ENCODE peak calls at places on chromosomes 13 and 19, in four cellular contexts. C, Z, Q and A are unnamed samples.

GRCh38 chr13:109228211-109228610 is 558.2 kb downstream of the IRS2 start:
- DNase-seq in Z (no peak), C (no peak), Q (no peak), A (no peak)

GRCh38 chr19:34994643-34995471 is 5.3 kb upstream of the GRAMD1A start:
- DNase-seq in Q (peak; percentile 56), C (no peak), Z (no peak), A (peak; percentile 62)

GRCh38 chr19:327291-328024 is 17.1 kb downstream of the MIER2 start:
- DNase-seq in Q (no peak), C (no peak), Z (no peak), A (peak; percentile 12)

GRCh38 chr13:42284068-42284467 is 12.1 kb downstream of the AKAP11 start:
- DNase-seq in C (no peak), Q (no peak), Z (no peak), A (no peak)

GRCh38 chr13:108769213-108770070 is 140.0 kb downstream of the MYO16 start:
- DNase-seq in Z (peak; percentile 25), Q (no peak), C (no peak), A (no peak)

GRCh38 chr13:106275441-106276032 is 259.9 kb downstream of the EFNB2 start:
- DNase-seq in Z (no peak), Q (no peak), C (no peak), A (no peak)

GRCh38 chr13:81396172-81396571 is 1055.2 kb upstream of the SPRY2 start:
- DNase-seq in C (no peak), Z (no peak), Q (no peak), A (no peak)

GRCh38 chr19:30226464-30227070 is 145.6 kb upstream of the ZNF536 start:
- DNase-seq in C (no peak), Z (peak; percentile 38), Q (no peak), A (no peak)

GRCh38 chr19:40411958-40412499 is 1.1 kb downstream of the PRX start:
- DNase-seq in Z (no peak), Q (peak; percentile 83), C (no peak), A (peak; percentile 23)

GRCh38 chr13:35014606-35015005 is 72.5 kb downstream of the NBEA start:
- DNase-seq in Z (no peak), Q (no peak), C (no peak), A (no peak)

GRCh38 chr19:23999821-24000610 is 85.3 kb downstream of the ZNF726 start:
- DNase-seq in Z (no peak), Q (no peak), C (no peak), A (no peak)

GRCh38 chr13:84080748-84081530 is 198.7 kb upstream of the SLITRK1 start:
- DNase-seq in Q (no peak), Z (no peak), C (no peak), A (no peak)

GRCh38 chr19:6057651-6058365 is 52.5 kb downstream of the RFX2 start:
- DNase-seq in Q (no peak), Z (no peak), C (no peak), A (no peak)

GRCh38 chr19:6588508-6589345 is 2.2 kb downstream of the CD70 start:
- DNase-seq in C (no peak), Q (no peak), Z (no peak), A (no peak)

GRCh38 chr13:77563110-77563509 is 27.6 kb downstream of the SCEL start:
- DNase-seq in Q (no peak), C (no peak), Z (no peak), A (no peak)

GRCh38 chr19:24054044-24054935 is 32.7 kb upstream of the ZNF254 start:
- DNase-seq in Q (no peak), C (no peak), Z (no peak), A (no peak)

GRCh38 chr13:51818771-51819511 is 15.0 kb upstream of the DHRS12 start:
- DNase-seq in Q (peak; percentile 79), Z (no peak), C (no peak), A (no peak)

GRCh38 chr13:31138515-31138914 is 23.2 kb downstream of the HSPH1 start:
- DNase-seq in Q (no peak), Z (no peak), C (no peak), A (no peak)

GRCh38 chr19:14116918-14117578 is 514 bp downstream of the PRKACA start:
- DNase-seq in C (no peak), Q (peak; percentile 77), Z (no peak), A (peak; percentile 87)

GRCh38 chr13:93951153-93951552 is 528.3 kb downstream of the DCT start:
- DNase-seq in Q (no peak), C (no peak), Z (peak; percentile 10), A (no peak)

GRCh38 chr13:46313441-46314257 is 73.4 kb downstream of the RUBCNL start:
- DNase-seq in C (no peak), Q (no peak), Z (no peak), A (no peak)

GRCh38 chr13:29847501-29847983 is 2.9 kb downstream of the UBL3 start:
- DNase-seq in Q (no peak), C (no peak), Z (peak; percentile 32), A (no peak)

GRCh38 chr13:37453246-37453645 is 145.3 kb downstream of the POSTN start:
- DNase-seq in Q (no peak), C (no peak), Z (no peak), A (no peak)

GRCh38 chr19:44871809-44872208 is 19.2 kb upstream of the TOMM40 start:
- DNase-seq in Q (no peak), Z (no peak), C (no peak), A (peak; percentile 25)

GRCh38 chr13:96771501-96772367 is 222.5 kb downstream of the OXGR1 start:
- DNase-seq in Z (peak; percentile 44), C (no peak), Q (no peak), A (no peak)

GRCh38 chr19:1219786-1220451 is 14.3 kb downstream of the STK11 start:
- DNase-seq in Z (no peak), Q (no peak), C (no peak), A (no peak)

GRCh38 chr13:41648314-41648935 is 191.1 kb downstream of the RGCC start:
- DNase-seq in Z (peak; percentile 30), Q (no peak), C (no peak), A (no peak)

GRCh38 chr19:44644391-44645016 is 794 bp downstream of the PVR start:
- DNase-seq in C (no peak), Z (peak; percentile 87), Q (no peak), A (no peak)

GRCh38 chr19:5143471-5144411 is 174.8 kb downstream of the KDM4B start:
- DNase-seq in Q (peak; percentile 48), Z (no peak), C (no peak), A (peak; percentile 74)

GRCh38 chr13:109748677-109749076 is 37.7 kb downstream of the IRS2 start:
- DNase-seq in Z (no peak), Q (no peak), C (no peak), A (no peak)

GRCh38 chr13:54373211-54373610 is 1344.6 kb downstream of the OLFM4 start:
- DNase-seq in Q (no peak), Z (peak; percentile 28), C (no peak), A (no peak)

GRCh38 chr13:73607489-73608156 is 526.6 kb downstream of the KLF12 start:
- DNase-seq in Z (no peak), Q (no peak), C (no peak), A (no peak)

GRCh38 chr19:8663920-8664670 is 33.7 kb downstream of the NFILZ start:
- DNase-seq in Q (no peak), Z (no peak), C (no peak), A (no peak)

GRCh38 chr13:110913322-110913721 is 1.5 kb downstream of the ANKRD10 start:
- DNase-seq in Z (peak; percentile 21), C (no peak), Q (no peak), A (no peak)

GRCh38 chr19:45424191-45425058 is 708 bp upstream of the ERCC1 start:
- DNase-seq in C (no peak), Q (peak; percentile 86), Z (peak; percentile 92), A (peak; percentile 87)

GRCh38 chr13:46134494-46134893 is 29.7 kb upstream of the CPB2 start:
- DNase-seq in Q (no peak), C (no peak), Z (no peak), A (no peak)

GRCh38 chr19:58038688-58039204 is 4.9 kb downstream of the ZSCAN1 start:
- DNase-seq in Q (no peak), C (no peak), Z (peak; percentile 59), A (no peak)

GRCh38 chr13:41709511-41709910 is 251.4 kb downstream of the VWA8 start:
- DNase-seq in Z (no peak), C (no peak), Q (no peak), A (no peak)

GRCh38 chr19:45005787-45006186 is 4.5 kb downstream of the RELB start:
- DNase-seq in Z (no peak), Q (no peak), C (no peak), A (no peak)

GRCh38 chr13:33109319-33109718 is 93.1 kb downstream of the KL start:
- DNase-seq in Q (no peak), Z (no peak), C (no peak), A (no peak)

GRCh38 chr13:33107403-33107760 is 91.2 kb downstream of the KL start:
- DNase-seq in Z (no peak), Q (no peak), C (no peak), A (no peak)

GRCh38 chr13:33109801-33110200 is 93.6 kb downstream of the KL start:
- DNase-seq in C (no peak), Q (no peak), Z (peak; percentile 47), A (peak; percentile 61)

GRCh38 chr13:33110386-33110712 is 94.1 kb downstream of the KL start:
- DNase-seq in C (no peak), Z (no peak), Q (no peak), A (no peak)

GRCh38 chr13:33108620-33109019 is 92.4 kb downstream of the KL start:
- DNase-seq in Q (no peak), Z (no peak), C (no peak), A (no peak)
- H3K4me1 ChIP-seq in Q (no peaks in the 10 kb centered on the region), Z (no peaks in the 10 kb centered on the region), C (peaks cover 60% of the 10 kb centered on the region), A (peaks cover 17% of the 10 kb centered on the region)

GRCh38 chr19:12052571-12053169 is at the start of gene ZNF878:
- DNase-seq in Q (peak; percentile 88), Z (peak; percentile 99), C (peak; percentile 67), A (peak; percentile 92)
- H3K27ac ChIP-seq in Q (peak within 1 kb of the TSS; percentile 49), Z (peak within 1 kb of the TSS; percentile 97), C (peak within 1 kb of the TSS; percentile 67), A (peak within 1 kb of the TSS; percentile 49)

GRCh38 chr19:38697641-38698071 is 46.6 kb downstream of the CAPN12 start:
- DNase-seq in Z (no peak), C (no peak), Q (no peak), A (peak; percentile 42)
- H3K4me1 ChIP-seq in Z (peaks cover 5% of the 10 kb centered on the region), C (peaks cover 47% of the 10 kb centered on the region), Q (peaks cover 60% of the 10 kb centered on the region), A (peaks cover 56% of the 10 kb centered on the region)

DNA sequence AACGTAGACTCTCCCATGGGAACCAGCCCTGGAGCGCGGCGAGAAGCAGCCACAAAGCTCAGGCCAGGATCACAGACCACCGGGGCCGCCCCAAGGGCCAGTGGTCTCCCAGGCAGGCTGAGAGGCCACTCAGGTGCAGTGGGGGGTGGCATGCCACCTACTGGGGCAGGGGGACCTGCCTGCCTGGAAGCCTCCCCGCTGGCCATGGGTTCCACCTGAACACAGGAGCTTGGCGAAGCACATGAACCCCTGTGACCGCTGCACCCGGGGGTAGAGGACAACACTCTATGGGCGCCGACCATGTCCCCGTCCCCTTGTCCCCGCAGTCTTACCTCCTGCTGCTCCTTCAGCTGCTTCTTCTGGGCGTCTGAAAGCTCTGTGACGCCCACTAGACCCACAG is 6.8 kb upstream of the TM6SF2 start:
- DNase-seq in Q (no peak), Z (no peak), C (no peak), A (no peak)
- H3K27ac ChIP-seq in Q (no peak overlapping the region), Z (no peak overlapping the region), C (no peak overlapping the region), A (no peak overlapping the region)

GRCh38 chr19:18515959-18516358 is 5.9 kb downstream of the ELL start:
- DNase-seq in C (no peak), Z (no peak), Q (no peak), A (peak; percentile 25)
- H3K4me1 ChIP-seq in C (peaks cover 8% of the 10 kb centered on the region), Z (peaks cover 3% of the 10 kb centered on the region), Q (peaks cover 77% of the 10 kb centered on the region), A (peaks cover 28% of the 10 kb centered on the region)

GRCh38 chr19:4044927-4045557 is 21.7 kb downstream of the ZBTB7A start:
- DNase-seq in Z (no peak), C (no peak), Q (no peak), A (no peak)
- H3K27ac ChIP-seq in Z (no peak overlapping the region), C (no peak overlapping the region), Q (no peak overlapping the region), A (no peak overlapping the region)